ENCODE peak calls at places on chromosomes 12 and 14, in nine cellular contexts. I, T, E, W, Z, U, M, N and G are unnamed samples.

GRCh38 chr14:94540031-94540794 is 21.0 kb upstream of the SERPINA4 start:
- DNase-seq in I (peak), T (peak), E (no peak), W (no peak), Z (no peak), U (no peak), M (no peak), N (peak), G (no peak)

GRCh38 chr12:86948851-86949250 is 692.7 kb upstream of the MGAT4C start:
- DNase-seq in I (no peak), T (peak), E (no peak), W (no peak), Z (no peak), U (no peak), M (no peak), N (no peak), G (no peak)

GRCh38 chr14:104977681-104978647 is at the start of gene AHNAK2:
- DNase-seq in I (peak), T (peak), E (peak), W (peak), Z (peak), U (peak), M (peak), N (no peak), G (peak)

GRCh38 chr12:94098466-94098865 is 49.9 kb upstream of the PLXNC1 start:
- DNase-seq in I (peak), T (peak), E (no peak), W (peak), Z (no peak), U (no peak), M (no peak), N (no peak), G (no peak)

GRCh38 chr12:49953146-49953545 is 2.6 kb downstream of the AQP2 start:
- DNase-seq in I (no peak), T (no peak), E (no peak), W (no peak), Z (no peak), U (peak), M (no peak), N (no peak), G (peak)

GRCh38 chr14:93788557-93789365 is 476 bp upstream of the PRIMA1 start:
- DNase-seq in I (no peak), T (no peak), E (no peak), W (peak), Z (peak), U (peak), M (peak), N (no peak), G (no peak)

GRCh38 chr14:102949062-102949800 is 26.8 kb downstream of the AMN start:
- DNase-seq in I (peak), T (no peak), E (no peak), W (no peak), Z (no peak), U (no peak), M (no peak), N (no peak), G (no peak)

GRCh38 chr12:130859128-130859527 is 12.7 kb upstream of the RAN start:
- DNase-seq in I (no peak), T (no peak), E (no peak), W (no peak), Z (no peak), U (peak), M (no peak), N (no peak), G (no peak)

GRCh38 chr12:5656836-5657235 is 224.9 kb downstream of the NTF3 start:
- DNase-seq in I (no peak), T (no peak), E (no peak), W (no peak), Z (no peak), U (no peak), M (no peak), N (no peak), G (no peak)

GRCh38 chr12:6280053-6280469 is 30.4 kb upstream of the PLEKHG6 start:
- DNase-seq in I (peak), T (peak), E (peak), W (peak), Z (no peak), U (no peak), M (peak), N (peak), G (peak)

GRCh38 chr12:53223391-53224267 is 8.4 kb downstream of the RARG start:
- DNase-seq in I (peak), T (peak), E (no peak), W (no peak), Z (peak), U (peak), M (no peak), N (no peak), G (peak)

GRCh38 chr12:8629486-8630033 is 16.9 kb upstream of the AICDA start:
- DNase-seq in I (peak), T (no peak), E (no peak), W (no peak), Z (no peak), U (no peak), M (no peak), N (no peak), G (no peak)

GRCh38 chr14:94412671-94413638 is 24.6 kb upstream of the SERPINA1 start:
- DNase-seq in I (no peak), T (no peak), E (no peak), W (no peak), Z (no peak), U (no peak), M (peak), N (no peak), G (no peak)

GRCh38 chr14:24952851-24953666 is 96.9 kb downstream of the STXBP6 start:
- DNase-seq in I (no peak), T (no peak), E (no peak), W (peak), Z (peak), U (no peak), M (no peak), N (no peak), G (no peak)

GRCh38 chr12:24728366-24728765 is 220.5 kb downstream of the BCAT1 start:
- DNase-seq in I (peak), T (peak), E (no peak), W (no peak), Z (no peak), U (no peak), M (no peak), N (peak), G (no peak)

GRCh38 chr14:89620436-89620835 is 203.4 kb upstream of the FOXN3 start:
- DNase-seq in I (no peak), T (no peak), E (no peak), W (no peak), Z (no peak), U (no peak), M (no peak), N (no peak), G (no peak)
- H3K4me3 ChIP-seq in I (no peak), T (no peak), E (no peak), W (no peak), Z (no peak), U (no peak), M (no peak), N (no peak), G (no peak)

GRCh38 chr14:79334272-79334671 is 877.0 kb downstream of the DIO2 start:
- DNase-seq in I (no peak), T (no peak), E (no peak), W (no peak), Z (no peak), U (no peak), M (no peak), N (no peak), G (no peak)

GRCh38 chr14:79332504-79333197 is 878.7 kb downstream of the DIO2 start:
- DNase-seq in I (no peak), T (peak), E (no peak), W (no peak), Z (no peak), U (no peak), M (no peak), N (no peak), G (no peak)

GRCh38 chr14:79331820-79332219 is 879.5 kb downstream of the DIO2 start:
- DNase-seq in I (no peak), T (no peak), E (no peak), W (no peak), Z (no peak), U (no peak), M (no peak), N (no peak), G (no peak)

GRCh38 chr14:79328863-79329262 is 882.4 kb downstream of the DIO2 start:
- DNase-seq in I (no peak), T (peak), E (no peak), W (no peak), Z (no peak), U (no peak), M (no peak), N (no peak), G (no peak)

DNA sequence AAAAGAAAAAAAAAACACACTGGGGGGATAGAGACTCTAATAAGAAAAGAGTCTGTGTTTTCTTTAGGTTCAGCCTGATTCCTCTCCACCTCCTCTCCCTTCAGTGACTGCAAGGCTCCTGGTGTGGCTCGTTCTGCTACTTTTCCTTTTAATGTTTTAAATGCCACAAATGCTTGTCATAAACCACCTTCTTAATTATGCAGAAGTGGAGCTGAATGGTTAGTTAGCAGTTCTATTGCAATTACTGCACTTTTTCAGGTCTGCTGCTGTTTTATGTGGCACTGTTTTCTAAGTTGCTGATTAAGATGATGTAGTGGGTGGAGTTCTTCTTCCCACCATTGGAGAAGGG is 878.1 kb downstream of the DIO2 start:
- DNase-seq in I (no peak), T (no peak), E (no peak), W (no peak), Z (no peak), U (no peak), M (no peak), N (no peak), G (no peak)
- H3K4me3 ChIP-seq in I (no peak), T (no peak), E (no peak), W (no peak), Z (no peak), U (no peak), M (no peak), N (no peak), G (no peak)

DNA sequence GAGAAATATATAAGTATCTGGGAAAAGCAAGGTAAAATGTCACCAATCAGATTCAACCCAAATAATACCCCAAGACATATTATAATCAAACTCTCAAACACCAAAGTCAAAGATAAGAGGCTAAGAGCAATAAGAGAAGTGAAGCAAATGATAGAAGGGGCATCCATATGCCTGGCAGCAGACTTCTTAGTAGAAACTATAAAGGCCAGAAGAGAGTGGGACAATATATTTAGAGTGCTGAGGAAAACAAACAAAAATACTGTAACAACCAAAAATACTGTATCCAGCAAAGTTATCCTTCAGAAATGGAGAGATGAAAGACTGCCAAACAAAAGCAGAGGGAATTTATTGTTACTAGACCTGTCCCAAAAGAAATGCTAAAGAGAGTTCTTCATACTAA is 25.8 kb downstream of the COX16 start:
- DNase-seq in I (no peak), T (no peak), E (no peak), W (no peak), Z (no peak), U (no peak), M (no peak), N (no peak), G (no peak)
- H3K4me3 ChIP-seq in I (no peak), T (no peak), E (no peak), W (no peak), Z (no peak), U (no peak), M (no peak), N (no peak), G (no peak)

GRCh38 chr12:114670257-114670955 is 13.6 kb downstream of the TBX3 start:
- DNase-seq in I (no peak), T (peak), E (no peak), W (no peak), Z (no peak), U (no peak), M (no peak), N (no peak), G (no peak)

GRCh38 chr12:114668151-114668891 is 15.7 kb downstream of the TBX3 start:
- DNase-seq in I (peak), T (peak), E (peak), W (peak), Z (peak), U (peak), M (peak), N (no peak), G (peak)

GRCh38 chr12:114669501-114670256 is 14.3 kb downstream of the TBX3 start:
- DNase-seq in I (peak), T (peak), E (no peak), W (no peak), Z (no peak), U (no peak), M (no peak), N (no peak), G (no peak)

GRCh38 chr12:114667669-114668150 is 16.3 kb downstream of the TBX3 start:
- DNase-seq in I (no peak), T (no peak), E (no peak), W (no peak), Z (no peak), U (no peak), M (no peak), N (no peak), G (no peak)

GRCh38 chr12:114668905-114669304 is 15.1 kb downstream of the TBX3 start:
- DNase-seq in I (no peak), T (peak), E (no peak), W (no peak), Z (no peak), U (no peak), M (no peak), N (no peak), G (no peak)
- H3K4me3 ChIP-seq in I (peak), T (peak), E (no peak), W (no peak), Z (no peak), U (no peak), M (peak), N (peak), G (peak)

GRCh38 chr14:100608586-100609330 is 21.5 kb upstream of the BEGAIN start:
- DNase-seq in I (no peak), T (no peak), E (no peak), W (no peak), Z (no peak), U (no peak), M (no peak), N (no peak), G (no peak)

GRCh38 chr14:100611811-100612480 is 24.7 kb upstream of the BEGAIN start:
- DNase-seq in I (no peak), T (no peak), E (no peak), W (no peak), Z (no peak), U (no peak), M (no peak), N (no peak), G (no peak)

GRCh38 chr14:100609941-100610391 is 22.7 kb upstream of the BEGAIN start:
- DNase-seq in I (no peak), T (no peak), E (no peak), W (no peak), Z (no peak), U (no peak), M (no peak), N (no peak), G (no peak)

GRCh38 chr14:100609331-100609870 is 22.2 kb upstream of the BEGAIN start:
- DNase-seq in I (no peak), T (no peak), E (no peak), W (no peak), Z (no peak), U (no peak), M (no peak), N (no peak), G (no peak)

DNA sequence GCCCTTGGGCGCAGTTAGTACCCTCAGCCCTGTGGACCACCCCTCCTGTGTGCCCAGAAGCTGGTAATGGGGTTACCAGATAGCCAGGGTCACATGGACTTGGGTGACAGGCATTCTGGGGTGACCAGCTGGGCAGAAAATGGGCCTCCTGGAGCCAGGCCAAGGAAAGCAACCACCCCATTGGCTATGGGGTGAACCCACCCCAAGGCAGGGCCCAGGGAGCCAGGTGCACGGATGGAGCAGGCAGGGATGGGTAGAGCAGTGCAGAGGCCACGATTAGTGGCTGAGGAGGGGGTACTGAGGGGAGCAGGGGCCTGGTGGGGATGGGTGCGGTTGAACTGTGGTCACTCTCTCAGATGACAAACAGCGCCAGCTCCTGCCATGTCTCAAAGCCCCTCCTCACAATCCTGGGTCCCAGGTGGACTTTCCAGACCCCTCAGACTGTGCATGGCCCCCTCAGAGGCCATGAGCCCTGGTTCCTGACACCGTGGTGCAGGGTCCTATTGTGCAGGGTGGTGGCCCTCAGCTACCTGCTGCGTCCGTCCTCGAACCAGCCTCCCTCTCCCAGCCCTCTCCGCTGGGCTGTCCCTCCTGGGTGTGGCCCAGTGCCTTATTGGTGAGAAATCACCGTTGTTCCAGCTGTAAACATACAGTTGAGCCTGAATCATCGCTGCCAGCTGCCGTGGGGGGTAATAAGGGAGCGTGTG is 23.4 kb upstream of the BEGAIN start:
- DNase-seq in I (peak), T (peak), E (no peak), W (peak), Z (no peak), U (no peak), M (no peak), N (no peak), G (no peak)
- H3K4me3 ChIP-seq in I (no peak), T (no peak), E (no peak), W (no peak), Z (no peak), U (no peak), M (no peak), N (no peak), G (no peak)